ENCODE peak calls at places on chromosomes 7 and 10, in five cellular contexts. E is PC-3, H is kidney epithelial cell, Q is HFF-Myc, V is BJ. K is an unnamed sample.

GRCh38 chr7:7122701-7123281 is 59.6 kb upstream of the C1GALT1 start:
- DNase-seq in E (peak; percentile 46), H (no peak), V (no peak), Q (no peak), K (no peak)

GRCh38 chr7:100352984-100353684 is 4.8 kb upstream of the PILRB start:
- DNase-seq in V (no peak), H (no peak), Q (no peak), E (no peak), K (no peak)

GRCh38 chr7:82275342-82275741 is 168.2 kb downstream of the CACNA2D1 start:
- DNase-seq in E (no peak), Q (no peak), H (no peak), V (no peak), K (no peak)

GRCh38 chr7:1559626-1560590 is 3.9 kb upstream of the TMEM184A start:
- DNase-seq in Q (no peak), V (no peak), H (no peak), E (no peak), K (no peak)

GRCh38 chr7:131225619-131226101 is 102.0 kb upstream of the MKLN1 start:
- DNase-seq in H (peak; percentile 81), V (no peak), Q (no peak), E (no peak), K (no peak)

GRCh38 chr7:108236681-108237415 is 106.7 kb upstream of the LAMB4 start:
- DNase-seq in H (no peak), E (no peak), V (no peak), Q (no peak), K (no peak)

GRCh38 chr10:126247454-126247975 is 140.8 kb downstream of the ADAM12 start:
- DNase-seq in V (peak; percentile 99), E (peak; percentile 94), H (peak; percentile 97), Q (peak; percentile 90), K (no peak)

GRCh38 chr10:69104994-69105790 is 17.3 kb downstream of the SRGN start:
- DNase-seq in Q (no peak), V (no peak), E (no peak), H (no peak), K (no peak)

GRCh38 chr7:120842131-120842621 is 15.8 kb downstream of the TSPAN12 start:
- DNase-seq in Q (no peak), E (no peak), V (no peak), H (no peak), K (peak; percentile 96)

GRCh38 chr7:132518102-132518838 is 58.0 kb downstream of the PLXNA4 start:
- DNase-seq in Q (peak; percentile 4), V (no peak), E (peak; percentile 44), H (no peak), K (no peak)

GRCh38 chr7:47670738-47671137 is 88.8 kb upstream of the TNS3 start:
- DNase-seq in V (no peak), H (no peak), Q (no peak), E (no peak), K (no peak)

GRCh38 chr7:135843214-135843613 is 94.6 kb upstream of the FAM180A start:
- DNase-seq in V (no peak), H (no peak), E (no peak), Q (no peak), K (no peak)

GRCh38 chr10:71981024-71981867 is 17.1 kb downstream of the CHST3 start:
- DNase-seq in E (no peak), H (no peak), Q (no peak), V (no peak), K (no peak)
- H3K4me3 ChIP-seq in E (no peak overlapping the region), H (no peak overlapping the region), Q (no peak overlapping the region), V (no peak overlapping the region), K (no peak overlapping the region)

DNA sequence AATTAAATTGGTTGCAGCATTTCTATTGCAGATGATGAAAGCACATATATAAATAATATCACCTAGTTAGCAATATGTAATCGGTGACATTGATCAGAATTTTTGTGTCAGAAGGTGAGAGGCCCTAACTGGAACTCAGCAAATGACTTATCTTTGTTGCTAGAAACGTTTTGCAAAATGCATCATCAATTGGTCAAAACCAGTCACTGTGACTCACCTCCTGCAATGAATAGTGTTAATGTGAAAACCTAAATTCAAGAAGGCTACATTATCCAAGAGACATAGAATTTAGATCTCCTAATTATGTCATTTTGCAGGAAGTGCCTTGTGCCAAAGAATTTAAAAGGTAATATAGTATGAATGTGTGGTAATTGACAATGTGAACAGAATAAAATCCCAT is 9.8 kb upstream of the PNLIPRP3 start:
- DNase-seq in E (peak; percentile 5), V (no peak), Q (no peak), H (no peak), K (no peak)
- TF ChIP-seq CTCF in E (no peak), V (no peak), Q (no peak), H (no peak), K (no peak)

DNA sequence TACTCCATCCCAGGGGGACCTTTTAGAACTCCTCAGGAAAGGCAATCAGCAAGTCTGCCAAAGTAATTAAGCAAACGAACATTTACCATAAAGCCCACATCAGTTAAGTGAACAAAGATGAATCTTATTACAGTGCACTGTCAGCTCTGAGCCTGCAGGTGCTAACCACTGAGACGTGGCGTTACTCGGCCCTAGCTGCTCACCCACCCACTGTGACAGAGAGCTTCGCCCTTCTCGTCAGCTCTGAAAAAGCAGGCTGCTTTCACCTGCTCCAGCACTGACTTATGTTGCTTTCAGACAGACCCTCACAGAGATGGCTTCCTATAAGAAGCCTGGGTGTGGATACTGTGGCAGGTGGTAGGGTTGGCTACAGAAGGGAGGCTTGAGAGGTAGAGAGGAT is 57.7 kb upstream of the KCNIP2 start:
- DNase-seq in H (no peak), V (no peak), E (no peak), Q (no peak), K (no peak)
- H3K4me3 ChIP-seq in H (no peak overlapping the region), V (no peak overlapping the region), E (no peak overlapping the region), Q (no peak overlapping the region), K (no peak overlapping the region)

DNA sequence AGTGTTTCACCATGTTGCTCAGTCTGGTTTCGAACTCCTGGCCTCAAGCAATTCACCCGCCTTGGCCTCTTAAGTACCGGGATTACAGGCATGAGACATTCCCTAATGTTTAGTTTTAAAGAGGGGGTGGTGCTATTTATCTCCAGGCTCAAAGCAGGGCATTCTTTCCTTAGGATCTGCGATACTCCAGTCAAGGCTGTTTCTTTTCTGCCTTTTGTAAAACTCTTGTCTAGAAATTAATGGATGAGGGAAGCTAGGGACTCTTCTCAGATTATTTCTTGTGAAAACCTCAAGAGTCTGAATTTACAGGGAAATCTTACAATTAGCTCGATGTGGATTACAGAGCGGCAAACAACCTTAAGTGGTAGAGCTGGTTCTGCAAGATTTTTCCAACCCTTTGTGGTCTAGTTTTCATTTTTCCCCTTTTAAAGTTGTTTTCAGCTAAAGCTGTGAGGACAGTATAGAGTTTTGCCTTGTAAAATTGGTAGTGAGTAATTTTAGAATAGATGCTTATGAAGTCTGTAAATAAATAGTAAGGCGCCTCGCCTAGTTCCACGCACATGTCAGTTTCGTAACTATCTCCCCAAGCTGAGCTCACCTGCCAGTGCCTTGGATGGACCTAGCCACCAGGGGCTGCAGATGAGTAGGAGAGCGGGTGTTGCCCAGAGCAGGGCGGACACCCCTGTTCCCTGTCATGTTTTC is 53.1 kb downstream of the CUX1 start:
- DNase-seq in E (peak; percentile 89), Q (no peak), V (no peak), H (no peak), K (no peak)
- TF ChIP-seq CTCF in E (peak; percentile 65), Q (no peak), V (peak; percentile 20), H (peak; percentile 27), K (peak; percentile 34)

DNA sequence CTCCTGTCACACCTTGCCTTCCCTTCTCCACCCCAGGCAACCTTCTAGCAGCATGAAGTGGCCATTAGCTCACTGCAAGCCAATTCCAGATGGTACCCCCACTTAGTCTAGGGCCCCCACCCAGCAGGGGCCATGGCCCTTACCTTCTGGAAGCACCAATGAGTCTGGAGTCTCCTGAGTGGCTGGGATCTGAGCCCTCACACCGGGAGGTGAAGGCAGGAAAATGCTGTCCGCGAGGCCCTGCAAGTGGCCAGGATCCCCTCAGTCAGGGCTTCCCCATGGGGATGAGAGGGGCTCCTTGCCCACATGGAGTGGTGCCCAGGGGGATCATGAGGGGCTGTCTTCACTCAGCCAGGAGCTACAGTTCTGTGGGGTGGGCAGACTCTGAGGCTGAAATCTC is 4.6 kb downstream of the AQP1 start:
- DNase-seq in Q (no peak), E (no peak), V (no peak), H (no peak), K (no peak)
- H3K4me3 ChIP-seq in Q (no peak overlapping the region), E (no peak overlapping the region), V (no peak overlapping the region), H (no peak overlapping the region), K (no peak overlapping the region)

GRCh38 chr10:48305905-48306264 is 592 bp upstream of the MAPK8 start:
- DNase-seq in E (no peak), V (no peak), Q (no peak), H (no peak), K (no peak)

GRCh38 chr10:48306870-48307531 is 524 bp downstream of the MAPK8 start:
- DNase-seq in Q (no peak), V (no peak), E (peak; percentile 26), H (no peak), K (no peak)

GRCh38 chr10:48309711-48310226 is 3.3 kb downstream of the MAPK8 start:
- DNase-seq in V (no peak), Q (no peak), H (peak; percentile 75), E (peak; percentile 73), K (no peak)

GRCh38 chr10:48306265-48306869 is at the start of gene MAPK8:
- DNase-seq in Q (peak; percentile 48), E (peak; percentile 86), H (peak; percentile 51), V (peak; percentile 23), K (peak; percentile 80)

DNA sequence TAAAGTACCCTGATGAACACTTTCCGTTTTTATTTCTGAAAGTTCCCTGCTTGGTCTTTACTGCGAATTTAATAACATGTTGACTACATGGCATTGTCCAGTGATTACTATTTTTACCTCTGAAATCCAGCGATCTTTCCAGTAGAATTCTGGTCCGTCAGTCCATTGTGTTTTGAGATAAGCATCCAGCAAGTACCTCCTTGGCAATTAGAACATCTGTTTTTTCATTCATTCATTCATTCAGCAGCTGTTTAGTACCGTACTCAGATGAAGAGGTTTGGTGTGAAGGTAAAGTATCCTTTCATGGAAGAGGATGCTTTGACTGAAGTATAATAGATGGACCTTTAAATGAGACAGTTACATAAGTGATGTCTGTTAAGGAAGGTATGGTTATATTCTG is 1.1 kb downstream of the MAPK8 start:
- DNase-seq in V (no peak), H (no peak), Q (no peak), E (no peak), K (no peak)
- TF ChIP-seq CTCF in V (no peak), H (no peak), Q (no peak), E (no peak), K (no peak)

GRCh38 chr7:23468721-23469149 is 1.6 kb downstream of the IGF2BP3 start:
- DNase-seq in Q (no peak), H (no peak), E (no peak), V (no peak), K (no peak)

GRCh38 chr7:23469961-23470250 is 385 bp downstream of the IGF2BP3 start:
- DNase-seq in V (no peak), E (no peak), Q (no peak), H (no peak), K (no peak)

GRCh38 chr7:23469150-23469960 is 936 bp downstream of the IGF2BP3 start:
- DNase-seq in V (no peak), Q (no peak), E (no peak), H (no peak), K (no peak)

GRCh38 chr7:23467731-23468720 is 2.3 kb downstream of the IGF2BP3 start:
- DNase-seq in H (no peak), E (peak; percentile 28), V (no peak), Q (no peak), K (no peak)

GRCh38 chr7:23467281-23467680 is 3.0 kb downstream of the IGF2BP3 start:
- DNase-seq in V (no peak), E (no peak), H (no peak), Q (no peak), K (no peak)
- H3K4me3 ChIP-seq in V (peak overlapping the region; percentile 49), E (peak overlapping the region; percentile 65), H (peak overlapping the region; percentile 91), Q (peak overlapping the region; percentile 76), K (no peak overlapping the region)

GRCh38 chr10:99913831-99914235 is 95.9 kb downstream of the DNMBP start:
- DNase-seq in E (no peak), V (no peak), Q (no peak), H (no peak), K (no peak)
- TF ChIP-seq CTCF in E (no peak), V (no peak), Q (no peak), H (peak; percentile 56), K (no peak)